ENCODE peak calls at places on chromosome 20, in five cellular contexts. R, L, D, P and E are unnamed samples.

GRCh38 chr20:64236137-64237088 is 19.1 kb upstream of the PCMTD2 start:
- DNase-seq in R (no peak), L (no peak), D (no peak), P (no peak), E (no peak)

GRCh38 chr20:6700563-6701328 is 66.7 kb upstream of the BMP2 start:
- DNase-seq in R (no peak), L (no peak), D (no peak), P (no peak), E (no peak)

GRCh38 chr20:31764641-31765305 is 25.7 kb downstream of the TPX2 start:
- DNase-seq in R (no peak), L (no peak), D (no peak), P (no peak), E (no peak)

GRCh38 chr20:43746344-43747137 is 19.7 kb upstream of the GTSF1L start:
- DNase-seq in R (no peak), L (no peak), D (no peak), P (no peak), E (no peak)

GRCh38 chr20:38242848-38243449 is 17.6 kb downstream of the KIAA1755 start:
- DNase-seq in R (no peak), L (peak), D (no peak), P (no peak), E (no peak)

GRCh38 chr20:63884506-63885263 is 10.2 kb upstream of the DNAJC5 start:
- DNase-seq in R (no peak), L (peak), D (no peak), P (no peak), E (no peak)

GRCh38 chr20:38764563-38765355 is 16.5 kb downstream of the ACTR5 start:
- DNase-seq in R (no peak), L (peak), D (no peak), P (no peak), E (no peak)

GRCh38 chr20:45181639-45182038 is 6.9 kb downstream of the PI3 start:
- DNase-seq in R (no peak), L (no peak), D (no peak), P (no peak), E (no peak)

GRCh38 chr20:64027981-64028685 is 7.8 kb upstream of the C20orf204 start:
- DNase-seq in R (no peak), L (no peak), D (no peak), P (no peak), E (no peak)

GRCh38 chr20:20410678-20411077 is 42.8 kb downstream of the INSM1 start:
- DNase-seq in R (no peak), L (no peak), D (peak), P (no peak), E (no peak)

GRCh38 chr20:31472395-31473330 is 2.3 kb downstream of the DEFB124 start:
- DNase-seq in R (no peak), L (no peak), D (no peak), P (no peak), E (no peak)

GRCh38 chr20:40551125-40551530 is 137.9 kb downstream of the MAFB start:
- DNase-seq in R (no peak), L (no peak), D (no peak), P (no peak), E (no peak)

GRCh38 chr20:54044156-54044555 is 26.2 kb downstream of the BCAS1 start:
- DNase-seq in R (no peak), L (no peak), D (no peak), P (no peak), E (no peak)

GRCh38 chr20:29756664-29757063 is 1500.8 kb upstream of the DEFB115 start:
- DNase-seq in R (no peak), L (no peak), D (no peak), P (no peak), E (no peak)

GRCh38 chr20:21424846-21425245 is 27.5 kb upstream of the NKX2-4 start:
- DNase-seq in R (no peak), L (no peak), D (no peak), P (no peak), E (no peak)

GRCh38 chr20:44133424-44133823 is 53.6 kb downstream of the JPH2 start:
- DNase-seq in R (no peak), L (peak), D (no peak), P (no peak), E (no peak)

GRCh38 chr20:63255911-63256704 is 1.8 kb upstream of the NKAIN4 start:
- DNase-seq in R (no peak), L (no peak), D (no peak), P (no peak), E (no peak)

GRCh38 chr20:34065260-34065659 is 46.8 kb downstream of the EIF2S2 start:
- DNase-seq in R (no peak), L (no peak), D (no peak), P (no peak), E (no peak)

GRCh38 chr20:57711311-57711712 is 1.5 kb upstream of the PMEPA1 start:
- DNase-seq in R (no peak), L (no peak), D (no peak), P (no peak), E (no peak)

GRCh38 chr20:61254881-61255589 is 3.0 kb downstream of the CDH4 start:
- DNase-seq in R (no peak), L (no peak), D (no peak), P (no peak), E (no peak)

GRCh38 chr20:8624616-8625015 is 444.3 kb upstream of the PLCB4 start:
- DNase-seq in R (no peak), L (no peak), D (no peak), P (no peak), E (no peak)

GRCh38 chr20:50314326-50314725 is 123.7 kb downstream of the CEBPB start:
- DNase-seq in R (no peak), L (no peak), D (no peak), P (no peak), E (no peak)

GRCh38 chr20:44273231-44274215 is 26.4 kb downstream of the GDAP1L1 start:
- DNase-seq in R (no peak), L (peak), D (no peak), P (no peak), E (no peak)

GRCh38 chr20:58228484-58229197 is at the start of gene ANKRD60:
- DNase-seq in R (no peak), L (peak), D (peak), P (no peak), E (no peak)

GRCh38 chr20:58235010-58235409 is 6.6 kb upstream of the ANKRD60 start:
- DNase-seq in R (no peak), L (peak), D (no peak), P (no peak), E (no peak)

GRCh38 chr20:25470045-25470444 is 62.6 kb downstream of the GINS1 start:
- DNase-seq in R (no peak), L (peak), D (peak), P (peak), E (no peak)

GRCh38 chr20:11672959-11673358 is 244.7 kb upstream of the BTBD3 start:
- DNase-seq in R (no peak), L (no peak), D (no peak), P (no peak), E (no peak)

GRCh38 chr20:37521091-37521771 is at the start of gene NNAT:
- DNase-seq in R (no peak), L (no peak), D (no peak), P (no peak), E (no peak)

DNA sequence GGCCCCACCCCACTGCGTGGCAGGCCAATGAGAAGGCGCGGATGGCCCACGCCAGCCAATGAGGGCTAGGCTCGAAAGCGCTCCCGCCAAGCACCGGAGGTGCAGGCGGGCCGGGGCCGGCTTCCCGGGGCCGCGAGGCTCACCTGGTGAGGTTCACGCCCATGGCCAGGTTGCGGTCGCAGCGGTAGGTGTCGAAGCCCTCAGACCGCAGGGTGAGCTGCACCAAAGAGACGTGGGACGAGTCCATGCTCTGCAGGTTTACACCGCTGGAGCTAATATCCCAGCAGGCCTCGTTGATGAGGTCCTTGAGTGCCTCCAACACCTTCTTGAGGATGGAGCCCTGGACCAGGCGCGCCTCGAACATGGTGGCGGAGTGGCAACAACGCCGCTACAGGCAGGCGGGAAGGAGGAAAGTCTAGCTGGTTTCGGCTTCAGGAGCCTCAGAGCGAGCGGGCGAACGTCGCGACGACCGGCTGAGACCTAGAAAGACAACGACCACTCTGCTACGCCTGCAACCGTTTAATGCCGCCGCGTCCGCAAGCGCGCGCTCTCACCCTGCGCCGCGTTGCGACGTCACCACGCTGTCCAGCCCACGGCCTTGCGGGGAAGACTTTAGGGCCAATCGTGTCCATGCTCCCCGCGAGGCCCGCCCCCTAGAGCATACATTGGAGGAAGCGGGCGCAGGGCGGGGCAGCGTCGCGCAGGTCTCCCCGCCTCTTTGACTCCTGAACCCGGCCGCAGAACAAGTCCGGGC is at the start of gene PCNA:
- DNase-seq in R (peak), L (peak), D (peak), P (peak), E (peak)
- TF ChIP-seq CTCF in R (peak), L (no peak), D (no peak), P (no peak), E (no peak)

DNA sequence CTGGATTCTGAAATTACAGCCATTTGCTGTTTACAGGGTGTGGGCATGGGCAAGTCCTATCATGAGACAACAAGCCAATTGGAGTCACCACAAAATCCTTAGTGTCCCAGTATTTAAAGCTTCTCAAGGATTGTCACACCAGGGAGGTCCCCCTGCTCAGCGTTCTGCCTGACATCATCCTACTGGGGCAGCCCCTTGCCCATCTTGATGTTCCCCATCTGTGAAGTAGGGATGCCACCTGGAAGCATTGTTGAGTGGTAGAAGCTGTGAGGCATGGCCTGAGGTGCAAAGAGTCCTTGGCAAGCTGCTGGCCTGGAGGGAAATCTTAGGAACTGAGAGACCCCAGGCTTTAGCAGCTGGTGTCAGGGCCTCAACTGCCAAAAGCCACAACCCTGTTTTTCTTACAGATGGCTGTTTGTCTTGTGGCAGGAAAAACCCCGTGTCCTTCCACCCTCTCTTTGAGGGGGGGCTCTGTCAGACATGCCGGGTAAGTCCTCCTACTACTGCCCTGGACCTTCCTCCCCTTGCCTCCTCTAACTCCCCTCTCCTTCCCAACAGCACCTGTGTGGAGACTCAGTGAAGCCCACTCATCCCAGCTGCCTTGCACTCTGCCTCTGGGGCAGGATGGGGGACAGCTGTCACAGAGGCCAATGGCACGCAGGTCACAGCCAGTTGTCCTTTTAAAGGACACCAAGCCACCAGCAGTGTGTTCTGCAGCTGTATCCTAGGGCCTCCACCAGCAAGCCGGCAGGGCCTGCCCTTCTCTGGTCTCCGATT is 23.2 kb upstream of the MAPRE1 start:
- DNase-seq in R (no peak), L (no peak), D (no peak), P (no peak), E (no peak)
- TF ChIP-seq CTCF in R (no peak), L (no peak), D (no peak), P (no peak), E (no peak)

GRCh38 chr20:5214826-5215225 is 88.0 kb downstream of the CDS2 start:
- DNase-seq in R (no peak), L (no peak), D (no peak), P (no peak), E (no peak)
- TF ChIP-seq CTCF in R (no peak), L (no peak), D (no peak), P (no peak), E (no peak)

GRCh38 chr20:662289-663192 is 9.5 kb upstream of the SRXN1 start:
- DNase-seq in R (no peak), L (no peak), D (no peak), P (no peak), E (no peak)
- TF ChIP-seq CTCF in R (no peak), L (no peak), D (no peak), P (no peak), E (no peak)

GRCh38 chr20:16498526-16499140 is 74.6 kb downstream of the KIF16B start:
- DNase-seq in R (no peak), L (no peak), D (no peak), P (no peak), E (no peak)
- TF ChIP-seq CTCF in R (no peak), L (no peak), D (no peak), P (no peak), E (no peak)

GRCh38 chr20:9974324-9974723 is 60.5 kb upstream of the ANKEF1 start:
- DNase-seq in R (no peak), L (no peak), D (no peak), P (no peak), E (no peak)
- TF ChIP-seq CTCF in R (no peak), L (no peak), D (no peak), P (peak), E (no peak)

DNA sequence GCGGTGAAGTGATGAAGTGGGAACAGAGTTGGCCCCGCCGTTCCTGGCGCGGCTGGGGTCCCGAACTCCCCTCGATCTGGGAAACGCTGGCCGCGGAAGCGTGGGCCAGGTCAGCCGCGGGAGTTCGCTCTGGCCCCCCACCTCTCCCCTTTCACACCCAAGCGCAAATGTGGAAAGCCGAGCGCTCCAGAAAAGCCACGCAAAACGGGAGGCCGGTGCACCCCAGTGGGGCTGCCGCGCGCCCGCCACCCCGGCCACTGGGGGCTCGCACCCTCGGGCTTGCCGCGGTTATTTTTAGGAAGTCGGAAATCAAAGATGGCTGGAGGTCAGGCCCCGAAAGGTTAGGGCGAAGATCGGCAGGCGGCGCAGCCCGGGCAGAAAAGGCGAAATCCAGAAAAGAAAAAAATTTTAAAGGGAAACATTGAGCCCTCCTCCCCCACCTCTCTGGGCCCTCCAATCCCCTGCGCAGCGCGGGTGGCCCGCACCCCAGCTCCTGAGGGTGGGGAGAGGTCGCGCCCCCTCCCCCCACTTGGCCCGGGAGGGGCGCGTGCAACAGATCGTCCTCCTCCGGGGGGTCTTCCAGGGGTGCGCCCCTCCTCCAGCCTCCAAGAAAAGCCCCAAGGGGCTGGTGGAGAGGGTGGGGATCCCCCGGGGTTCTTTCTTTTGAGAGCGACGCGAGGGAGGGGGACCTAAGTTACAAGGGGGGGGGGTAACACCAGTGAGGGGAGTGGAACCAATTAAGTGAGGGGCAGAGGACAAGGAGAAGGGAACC is 915 bp downstream of the SALL4 start:
- DNase-seq in R (no peak), L (peak), D (peak), P (no peak), E (no peak)
- TF ChIP-seq CTCF in R (no peak), L (no peak), D (no peak), P (no peak), E (no peak)